ENCODE peak calls at places on chromosomes 16 and 17, in ten cellular contexts. One of them, this sample, is unnamed.

GRCh38 chr17:73541111-73541510 is 103.1 kb downstream of the SDK2 start:
- DNase-seq in Caki2: no peak
- DNase-seq in thoracic aorta: no peak
- DNase-seq in NCI-H2029: peak; percentile 10
- DNase-seq in Karpas-422: no peak
- DNase-seq in H7: no peak
- DNase-seq in effector memory CD4-positive, alpha-beta T cell: no peak
- DNase-seq in epithelial cell of esophagus: peak; percentile 56
- DNase-seq in aorta: no peak
- DNase-seq in activated CD4-positive, alpha-beta T cell treated with anti-CD3 and anti-CD28 coated beads, Interleukin-2, amount 50 U/mL, for 4 hours: no peak
- DNase-seq in this sample: no peak

GRCh38 chr16:72894291-72895151 is 153.4 kb downstream of the ZFHX3 start:
- DNase-seq in thoracic aorta: no peak
- DNase-seq in epithelial cell of esophagus: no peak
- DNase-seq in aorta: peak; percentile 56
- DNase-seq in H7: no peak
- DNase-seq in Karpas-422: no peak
- DNase-seq in Caki2: no peak
- DNase-seq in NCI-H2029: no peak
- DNase-seq in activated CD4-positive, alpha-beta T cell treated with anti-CD3 and anti-CD28 coated beads, Interleukin-2, amount 50 U/mL, for 4 hours: no peak
- DNase-seq in effector memory CD4-positive, alpha-beta T cell: no peak
- DNase-seq in this sample: no peak

GRCh38 chr16:19997734-19998133 is 76.0 kb downstream of the GPR139 start:
- DNase-seq in H7: no peak
- DNase-seq in NCI-H2029: peak; percentile 78
- DNase-seq in Caki2: no peak
- DNase-seq in epithelial cell of esophagus: no peak
- DNase-seq in Karpas-422: no peak
- DNase-seq in activated CD4-positive, alpha-beta T cell treated with anti-CD3 and anti-CD28 coated beads, Interleukin-2, amount 50 U/mL, for 4 hours: no peak
- DNase-seq in thoracic aorta: no peak
- DNase-seq in effector memory CD4-positive, alpha-beta T cell: no peak
- DNase-seq in aorta: no peak
- DNase-seq in this sample: no peak

GRCh38 chr16:49590166-49590871 is 216.7 kb downstream of the C16orf78 start:
- DNase-seq in Karpas-422: no peak
- DNase-seq in effector memory CD4-positive, alpha-beta T cell: no peak
- DNase-seq in H7: no peak
- DNase-seq in activated CD4-positive, alpha-beta T cell treated with anti-CD3 and anti-CD28 coated beads, Interleukin-2, amount 50 U/mL, for 4 hours: no peak
- DNase-seq in Caki2: no peak
- DNase-seq in NCI-H2029: no peak
- DNase-seq in aorta: no peak
- DNase-seq in epithelial cell of esophagus: no peak
- DNase-seq in thoracic aorta: no peak
- DNase-seq in this sample: no peak

GRCh38 chr16:30649725-30650368 is 913 bp upstream of the PRR14 start:
- DNase-seq in activated CD4-positive, alpha-beta T cell treated with anti-CD3 and anti-CD28 coated beads, Interleukin-2, amount 50 U/mL, for 4 hours: no peak
- DNase-seq in H7: no peak
- DNase-seq in epithelial cell of esophagus: no peak
- DNase-seq in thoracic aorta: no peak
- DNase-seq in Karpas-422: no peak
- DNase-seq in effector memory CD4-positive, alpha-beta T cell: no peak
- DNase-seq in aorta: peak; percentile 67
- DNase-seq in NCI-H2029: no peak
- DNase-seq in Caki2: no peak
- DNase-seq in this sample: no peak

GRCh38 chr16:11128211-11129123 is 127.5 kb downstream of the SOCS1 start:
- DNase-seq in aorta: no peak
- DNase-seq in H7: no peak
- DNase-seq in effector memory CD4-positive, alpha-beta T cell: no peak
- DNase-seq in thoracic aorta: no peak
- DNase-seq in Caki2: no peak
- DNase-seq in epithelial cell of esophagus: peak; percentile 48
- DNase-seq in NCI-H2029: peak; percentile 20
- DNase-seq in Karpas-422: no peak
- DNase-seq in activated CD4-positive, alpha-beta T cell treated with anti-CD3 and anti-CD28 coated beads, Interleukin-2, amount 50 U/mL, for 4 hours: no peak
- DNase-seq in this sample: no peak

GRCh38 chr17:41792835-41793748 is 6.6 kb upstream of the JUP start:
- DNase-seq in aorta: peak; percentile 63
- DNase-seq in Karpas-422: no peak
- DNase-seq in activated CD4-positive, alpha-beta T cell treated with anti-CD3 and anti-CD28 coated beads, Interleukin-2, amount 50 U/mL, for 4 hours: no peak
- DNase-seq in thoracic aorta: no peak
- DNase-seq in epithelial cell of esophagus: peak; percentile 98
- DNase-seq in effector memory CD4-positive, alpha-beta T cell: no peak
- DNase-seq in Caki2: peak; percentile 95
- DNase-seq in H7: peak; percentile 61
- DNase-seq in NCI-H2029: no peak
- DNase-seq in this sample: no peak

GRCh38 chr16:83458612-83459011 is 349.2 kb upstream of the HSBP1 start:
- DNase-seq in aorta: no peak
- DNase-seq in thoracic aorta: no peak
- DNase-seq in epithelial cell of esophagus: peak; percentile 74
- DNase-seq in H7: no peak
- DNase-seq in NCI-H2029: no peak
- DNase-seq in activated CD4-positive, alpha-beta T cell treated with anti-CD3 and anti-CD28 coated beads, Interleukin-2, amount 50 U/mL, for 4 hours: no peak
- DNase-seq in Caki2: no peak
- DNase-seq in Karpas-422: no peak
- DNase-seq in effector memory CD4-positive, alpha-beta T cell: no peak
- DNase-seq in this sample: no peak

GRCh38 chr17:11814655-11815262 is 182.5 kb downstream of the ZNF18 start:
- DNase-seq in effector memory CD4-positive, alpha-beta T cell: no peak
- DNase-seq in NCI-H2029: no peak
- DNase-seq in epithelial cell of esophagus: no peak
- DNase-seq in Karpas-422: no peak
- DNase-seq in activated CD4-positive, alpha-beta T cell treated with anti-CD3 and anti-CD28 coated beads, Interleukin-2, amount 50 U/mL, for 4 hours: no peak
- DNase-seq in aorta: no peak
- DNase-seq in Caki2: no peak
- DNase-seq in thoracic aorta: no peak
- DNase-seq in H7: no peak
- DNase-seq in this sample: no peak

GRCh38 chr17:43830510-43831145 is 2.3 kb downstream of the MPP3 start:
- DNase-seq in Karpas-422: no peak
- DNase-seq in effector memory CD4-positive, alpha-beta T cell: no peak
- DNase-seq in thoracic aorta: no peak
- DNase-seq in H7: no peak
- DNase-seq in NCI-H2029: no peak
- DNase-seq in activated CD4-positive, alpha-beta T cell treated with anti-CD3 and anti-CD28 coated beads, Interleukin-2, amount 50 U/mL, for 4 hours: no peak
- DNase-seq in aorta: no peak
- DNase-seq in Caki2: no peak
- DNase-seq in epithelial cell of esophagus: no peak
- DNase-seq in this sample: no peak

GRCh38 chr17:28763804-28764266 is 20.0 kb downstream of the TRAF4 start:
- DNase-seq in NCI-H2029: peak; percentile 54
- DNase-seq in activated CD4-positive, alpha-beta T cell treated with anti-CD3 and anti-CD28 coated beads, Interleukin-2, amount 50 U/mL, for 4 hours: peak; percentile 83
- DNase-seq in H7: peak; percentile 71
- DNase-seq in Caki2: peak; percentile 66
- DNase-seq in aorta: peak; percentile 72
- DNase-seq in thoracic aorta: peak; percentile 78
- DNase-seq in Karpas-422: peak; percentile 95
- DNase-seq in effector memory CD4-positive, alpha-beta T cell: peak; percentile 70
- DNase-seq in epithelial cell of esophagus: peak; percentile 72
- DNase-seq in this sample: peak; percentile 32

GRCh38 chr16:67444259-67445125 is 13.6 kb downstream of the HSD11B2 start:
- DNase-seq in aorta: no peak
- DNase-seq in thoracic aorta: no peak
- DNase-seq in effector memory CD4-positive, alpha-beta T cell: no peak
- DNase-seq in epithelial cell of esophagus: no peak
- DNase-seq in Karpas-422: no peak
- DNase-seq in NCI-H2029: no peak
- DNase-seq in Caki2: no peak
- DNase-seq in activated CD4-positive, alpha-beta T cell treated with anti-CD3 and anti-CD28 coated beads, Interleukin-2, amount 50 U/mL, for 4 hours: no peak
- DNase-seq in H7: peak; percentile 88
- DNase-seq in this sample: no peak

GRCh38 chr16:16182918-16183317 is 40.4 kb downstream of the ABCC6 start:
- DNase-seq in activated CD4-positive, alpha-beta T cell treated with anti-CD3 and anti-CD28 coated beads, Interleukin-2, amount 50 U/mL, for 4 hours: no peak
- DNase-seq in effector memory CD4-positive, alpha-beta T cell: no peak
- DNase-seq in H7: no peak
- DNase-seq in aorta: no peak
- DNase-seq in Caki2: no peak
- DNase-seq in epithelial cell of esophagus: no peak
- DNase-seq in NCI-H2029: no peak
- DNase-seq in Karpas-422: no peak
- DNase-seq in thoracic aorta: no peak
- DNase-seq in this sample: no peak

GRCh38 chr17:1362964-1363363 is 37.1 kb downstream of the YWHAE start:
- DNase-seq in thoracic aorta: no peak
- DNase-seq in Karpas-422: peak; percentile 78
- DNase-seq in Caki2: no peak
- DNase-seq in activated CD4-positive, alpha-beta T cell treated with anti-CD3 and anti-CD28 coated beads, Interleukin-2, amount 50 U/mL, for 4 hours: no peak
- DNase-seq in H7: no peak
- DNase-seq in effector memory CD4-positive, alpha-beta T cell: no peak
- DNase-seq in epithelial cell of esophagus: no peak
- DNase-seq in NCI-H2029: no peak
- DNase-seq in aorta: peak; percentile 66
- DNase-seq in this sample: no peak

GRCh38 chr17:18319604-18320256 is 4.6 kb downstream of the SMCR8 start:
- DNase-seq in aorta: no peak
- DNase-seq in H7: peak; percentile 70
- DNase-seq in activated CD4-positive, alpha-beta T cell treated with anti-CD3 and anti-CD28 coated beads, Interleukin-2, amount 50 U/mL, for 4 hours: no peak
- DNase-seq in effector memory CD4-positive, alpha-beta T cell: no peak
- DNase-seq in Karpas-422: peak; percentile 57
- DNase-seq in NCI-H2029: no peak
- DNase-seq in Caki2: no peak
- DNase-seq in thoracic aorta: no peak
- DNase-seq in epithelial cell of esophagus: peak; percentile 67
- DNase-seq in this sample: no peak

GRCh38 chr17:45777388-45777787 is 6.7 kb upstream of the CRHR1 start:
- DNase-seq in effector memory CD4-positive, alpha-beta T cell: no peak
- DNase-seq in activated CD4-positive, alpha-beta T cell treated with anti-CD3 and anti-CD28 coated beads, Interleukin-2, amount 50 U/mL, for 4 hours: no peak
- DNase-seq in epithelial cell of esophagus: no peak
- DNase-seq in thoracic aorta: no peak
- DNase-seq in Karpas-422: no peak
- DNase-seq in H7: no peak
- DNase-seq in Caki2: no peak
- DNase-seq in aorta: no peak
- DNase-seq in NCI-H2029: no peak
- DNase-seq in this sample: no peak

GRCh38 chr17:40015005-40015997 is at the start of gene CSF3:
- DNase-seq in aorta: no peak
- DNase-seq in Karpas-422: no peak
- DNase-seq in epithelial cell of esophagus: peak; percentile 45
- DNase-seq in H7: peak; percentile 52
- DNase-seq in NCI-H2029: no peak
- DNase-seq in activated CD4-positive, alpha-beta T cell treated with anti-CD3 and anti-CD28 coated beads, Interleukin-2, amount 50 U/mL, for 4 hours: no peak
- DNase-seq in effector memory CD4-positive, alpha-beta T cell: no peak
- DNase-seq in thoracic aorta: no peak
- DNase-seq in Caki2: no peak
- DNase-seq in this sample: no peak

GRCh38 chr17:57577751-57578607 is 167.1 kb downstream of the CCDC182 start:
- DNase-seq in Caki2: no peak
- DNase-seq in thoracic aorta: no peak
- DNase-seq in H7: peak; percentile 66
- DNase-seq in activated CD4-positive, alpha-beta T cell treated with anti-CD3 and anti-CD28 coated beads, Interleukin-2, amount 50 U/mL, for 4 hours: no peak
- DNase-seq in effector memory CD4-positive, alpha-beta T cell: no peak
- DNase-seq in aorta: no peak
- DNase-seq in epithelial cell of esophagus: peak; percentile 62
- DNase-seq in Karpas-422: no peak
- DNase-seq in NCI-H2029: peak; percentile 34
- DNase-seq in this sample: no peak

GRCh38 chr16:50778284-50779163 is 36.6 kb downstream of the CYLD start:
- DNase-seq in epithelial cell of esophagus: no peak
- DNase-seq in Karpas-422: no peak
- DNase-seq in thoracic aorta: no peak
- DNase-seq in aorta: no peak
- DNase-seq in Caki2: no peak
- DNase-seq in NCI-H2029: no peak
- DNase-seq in H7: no peak
- DNase-seq in activated CD4-positive, alpha-beta T cell treated with anti-CD3 and anti-CD28 coated beads, Interleukin-2, amount 50 U/mL, for 4 hours: no peak
- DNase-seq in effector memory CD4-positive, alpha-beta T cell: no peak
- DNase-seq in this sample: no peak

GRCh38 chr17:55549140-55549539 is 37.9 kb upstream of the SMIM36 start:
- DNase-seq in activated CD4-positive, alpha-beta T cell treated with anti-CD3 and anti-CD28 coated beads, Interleukin-2, amount 50 U/mL, for 4 hours: no peak
- DNase-seq in Karpas-422: peak; percentile 74
- DNase-seq in aorta: no peak
- DNase-seq in NCI-H2029: no peak
- DNase-seq in Caki2: no peak
- DNase-seq in effector memory CD4-positive, alpha-beta T cell: no peak
- DNase-seq in H7: peak; percentile 30
- DNase-seq in thoracic aorta: no peak
- DNase-seq in epithelial cell of esophagus: peak; percentile 22
- DNase-seq in this sample: no peak

GRCh38 chr16:88633684-88634140 is 4.7 kb upstream of the IL17C start:
- DNase-seq in H7: peak; percentile 94
- DNase-seq in thoracic aorta: no peak
- DNase-seq in Karpas-422: peak; percentile 67
- DNase-seq in NCI-H2029: no peak
- DNase-seq in epithelial cell of esophagus: peak; percentile 57
- DNase-seq in Caki2: peak; percentile 48
- DNase-seq in effector memory CD4-positive, alpha-beta T cell: peak; percentile 46
- DNase-seq in activated CD4-positive, alpha-beta T cell treated with anti-CD3 and anti-CD28 coated beads, Interleukin-2, amount 50 U/mL, for 4 hours: peak; percentile 34
- DNase-seq in aorta: no peak
- DNase-seq in this sample: peak; percentile 57

GRCh38 chr16:53980675-53981074 is 276.7 kb downstream of the FTO start:
- DNase-seq in H7: no peak
- DNase-seq in activated CD4-positive, alpha-beta T cell treated with anti-CD3 and anti-CD28 coated beads, Interleukin-2, amount 50 U/mL, for 4 hours: no peak
- DNase-seq in epithelial cell of esophagus: no peak
- DNase-seq in thoracic aorta: no peak
- DNase-seq in Karpas-422: no peak
- DNase-seq in aorta: no peak
- DNase-seq in NCI-H2029: no peak
- DNase-seq in effector memory CD4-positive, alpha-beta T cell: no peak
- DNase-seq in Caki2: no peak
- DNase-seq in this sample: no peak

GRCh38 chr17:59620518-59621259 is 994 bp downstream of the CLTC start:
- DNase-seq in aorta: peak; percentile 72
- DNase-seq in H7: peak; percentile 41
- DNase-seq in Caki2: peak; percentile 54
- DNase-seq in Karpas-422: peak; percentile 73
- DNase-seq in epithelial cell of esophagus: peak; percentile 45
- DNase-seq in thoracic aorta: no peak
- DNase-seq in activated CD4-positive, alpha-beta T cell treated with anti-CD3 and anti-CD28 coated beads, Interleukin-2, amount 50 U/mL, for 4 hours: peak; percentile 47
- DNase-seq in NCI-H2029: peak; percentile 21
- DNase-seq in effector memory CD4-positive, alpha-beta T cell: peak; percentile 45
- DNase-seq in this sample: peak; percentile 41

GRCh38 chr17:27845264-27846041 is 45.1 kb upstream of the NOS2 start:
- DNase-seq in aorta: no peak
- DNase-seq in epithelial cell of esophagus: no peak
- DNase-seq in NCI-H2029: no peak
- DNase-seq in thoracic aorta: no peak
- DNase-seq in activated CD4-positive, alpha-beta T cell treated with anti-CD3 and anti-CD28 coated beads, Interleukin-2, amount 50 U/mL, for 4 hours: no peak
- DNase-seq in H7: no peak
- DNase-seq in Karpas-422: no peak
- DNase-seq in Caki2: no peak
- DNase-seq in effector memory CD4-positive, alpha-beta T cell: no peak
- DNase-seq in this sample: no peak

GRCh38 chr16:59192551-59193199 is 458.6 kb upstream of the GOT2 start:
- DNase-seq in NCI-H2029: no peak
- DNase-seq in activated CD4-positive, alpha-beta T cell treated with anti-CD3 and anti-CD28 coated beads, Interleukin-2, amount 50 U/mL, for 4 hours: no peak
- DNase-seq in aorta: peak; percentile 45
- DNase-seq in H7: peak; percentile 54
- DNase-seq in thoracic aorta: no peak
- DNase-seq in effector memory CD4-positive, alpha-beta T cell: no peak
- DNase-seq in Karpas-422: peak; percentile 79
- DNase-seq in epithelial cell of esophagus: peak; percentile 11
- DNase-seq in Caki2: peak; percentile 6
- DNase-seq in this sample: no peak